ENCODE peak calls at places on chromosomes 7 and 10, in six cellular contexts. Z is mammary epithelial cell, N is fibroblast of lung, B is transverse colon, P is psoas muscle, V is upper lobe of left lung. H is an unnamed sample. For H3K4me1, the result is how much of the 10 kb centered on the place peaks cover.

GRCh38 chr7:117230276-117231046 is 92.4 kb downstream of the WNT2 start:
- DNase-seq in N (peak), V (no peak), Z (no peak), B (no peak), P (no peak), H (peak)

GRCh38 chr10:45354261-45354660 is 19.8 kb upstream of the ALOX5 start:
- DNase-seq in B (peak), V (no peak), P (no peak), N (no peak), Z (peak), H (no peak)

GRCh38 chr7:11911900-11912299 is 79.9 kb upstream of the THSD7A start:
- DNase-seq in B (no peak), Z (no peak), P (no peak), V (no peak), N (no peak), H (no peak)

GRCh38 chr7:149692557-149692982 is 80.8 kb downstream of the ZNF467 start:
- DNase-seq in P (no peak), N (no peak), B (no peak), V (peak), Z (no peak), H (no peak)

GRCh38 chr7:73830872-73831655 is at the start of gene CLDN4:
- DNase-seq in V (peak), B (peak), N (no peak), Z (no peak), P (no peak), H (no peak)

GRCh38 chr7:46744957-46745699 is 824.1 kb upstream of the IGFBP3 start:
- DNase-seq in Z (no peak), V (no peak), N (peak), B (no peak), P (no peak), H (no peak)

GRCh38 chr10:31069411-31069810 is 37.7 kb upstream of the ZNF438 start:
- DNase-seq in P (no peak), B (no peak), V (no peak), N (no peak), Z (no peak), H (no peak)

GRCh38 chr10:24762161-24762924 is 38.7 kb upstream of the ARHGAP21 start:
- DNase-seq in P (no peak), V (no peak), Z (no peak), N (peak), B (no peak), H (peak)

GRCh38 chr10:131812736-131813604 is 87.8 kb upstream of the PPP2R2D start:
- DNase-seq in V (peak), Z (no peak), N (no peak), P (no peak), B (no peak), H (no peak)

DNA sequence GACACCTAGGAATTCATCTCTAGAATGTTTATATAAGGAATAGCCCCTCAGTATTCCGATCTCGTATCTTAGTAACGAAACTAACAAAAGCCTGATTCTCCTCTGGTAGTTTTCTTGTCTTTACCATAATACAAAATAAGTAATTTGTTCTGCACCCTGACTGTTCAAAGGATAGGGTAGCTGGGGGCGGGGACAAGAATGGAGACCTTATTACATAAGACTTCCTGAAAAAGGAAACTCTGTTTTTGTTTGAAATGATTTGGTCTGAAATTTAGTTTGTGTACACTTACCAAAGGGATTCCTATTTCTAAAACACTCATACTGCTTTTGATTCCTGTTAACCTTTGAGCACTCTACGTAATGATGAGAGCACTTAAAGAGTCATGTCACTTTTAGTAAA is 17.2 kb downstream of the IKZF1 start:
- DNase-seq in P (no peak), V (no peak), N (no peak), B (no peak), Z (no peak), H (no peak)
- TF ChIP-seq CTCF in P (no peak), V (no peak), N (no peak), B (no peak), Z (no peak), H (no peak)

DNA sequence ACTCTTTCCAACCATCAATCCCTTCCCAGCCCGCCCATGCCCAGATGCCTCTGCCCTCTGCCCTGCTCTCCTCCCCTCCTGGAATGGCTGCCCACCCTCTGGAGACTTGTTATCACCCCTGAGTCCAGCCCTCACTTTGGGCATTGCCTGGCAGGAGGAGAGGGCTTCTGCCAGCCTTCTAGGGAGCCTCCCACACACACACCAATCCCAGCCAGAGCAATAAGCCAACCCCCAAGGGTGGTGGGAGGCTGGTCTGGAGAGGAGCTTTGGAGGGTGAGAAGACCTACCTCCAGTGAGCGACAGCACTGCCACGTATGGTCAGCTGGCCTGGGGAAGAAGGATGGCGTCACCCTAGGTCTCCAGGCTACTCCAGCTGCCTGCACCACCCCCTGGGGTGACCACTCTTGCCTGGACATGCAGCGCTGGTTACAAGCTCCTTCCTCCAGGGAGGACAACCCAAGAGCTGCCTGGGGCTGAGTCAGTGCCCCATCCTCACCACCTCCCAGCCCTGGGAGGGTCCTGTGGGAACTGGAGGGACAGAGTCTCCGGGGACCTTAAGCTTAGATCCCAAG is 8.4 kb downstream of the C10orf105 start:
- DNase-seq in B (no peak), V (no peak), Z (peak), N (no peak), P (no peak), H (no peak)
- H3K4me1 ChIP-seq in B (under half), V (under half), Z (under half), N (under half), P (under half), H (under half)

DNA sequence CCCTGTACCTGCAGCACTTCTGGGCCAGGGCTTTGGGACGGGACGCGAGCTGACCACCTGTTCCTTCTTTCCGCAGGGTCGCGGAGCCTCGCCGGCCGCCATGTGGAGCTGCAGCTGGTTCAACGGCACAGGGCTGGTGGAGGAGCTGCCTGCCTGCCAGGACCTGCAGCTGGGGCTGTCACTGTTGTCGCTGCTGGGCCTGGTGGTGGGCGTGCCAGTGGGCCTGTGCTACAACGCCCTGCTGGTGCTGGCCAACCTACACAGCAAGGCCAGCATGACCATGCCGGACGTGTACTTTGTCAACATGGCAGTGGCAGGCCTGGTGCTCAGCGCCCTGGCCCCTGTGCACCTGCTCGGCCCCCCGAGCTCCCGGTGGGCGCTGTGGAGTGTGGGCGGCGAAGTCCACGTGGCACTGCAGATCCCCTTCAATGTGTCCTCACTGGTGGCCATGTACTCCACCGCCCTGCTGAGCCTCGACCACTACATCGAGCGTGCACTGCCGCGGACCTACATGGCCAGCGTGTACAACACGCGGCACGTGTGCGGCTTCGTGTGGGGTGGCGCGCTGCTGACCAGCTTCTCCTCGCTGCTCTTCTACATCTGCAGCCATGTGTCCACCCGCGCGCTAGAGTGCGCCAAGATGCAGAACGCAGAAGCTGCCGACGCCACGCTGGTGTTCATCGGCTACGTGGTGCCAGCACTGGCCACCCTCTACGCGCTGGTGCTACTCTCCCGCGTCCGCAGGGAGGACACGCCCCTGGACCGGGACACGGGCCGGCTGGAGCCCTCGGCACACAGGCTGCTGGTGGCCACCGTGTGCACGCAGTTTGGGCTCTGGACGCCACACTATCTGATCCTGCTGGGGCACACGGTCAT is 13.3 kb downstream of the GPR146 start:
- DNase-seq in N (no peak), Z (no peak), B (no peak), P (peak), V (peak), H (no peak)
- TF ChIP-seq CTCF in N (no peak), Z (no peak), B (no peak), P (no peak), V (no peak), H (no peak)

GRCh38 chr7:17331891-17332501 is 33.5 kb downstream of the AHR start:
- DNase-seq in B (no peak), V (no peak), P (no peak), Z (no peak), N (no peak), H (no peak)
- H3K4me1 ChIP-seq in B (under half), V (under half), P (under half), Z (under half), N (under half), H (under half)

DNA sequence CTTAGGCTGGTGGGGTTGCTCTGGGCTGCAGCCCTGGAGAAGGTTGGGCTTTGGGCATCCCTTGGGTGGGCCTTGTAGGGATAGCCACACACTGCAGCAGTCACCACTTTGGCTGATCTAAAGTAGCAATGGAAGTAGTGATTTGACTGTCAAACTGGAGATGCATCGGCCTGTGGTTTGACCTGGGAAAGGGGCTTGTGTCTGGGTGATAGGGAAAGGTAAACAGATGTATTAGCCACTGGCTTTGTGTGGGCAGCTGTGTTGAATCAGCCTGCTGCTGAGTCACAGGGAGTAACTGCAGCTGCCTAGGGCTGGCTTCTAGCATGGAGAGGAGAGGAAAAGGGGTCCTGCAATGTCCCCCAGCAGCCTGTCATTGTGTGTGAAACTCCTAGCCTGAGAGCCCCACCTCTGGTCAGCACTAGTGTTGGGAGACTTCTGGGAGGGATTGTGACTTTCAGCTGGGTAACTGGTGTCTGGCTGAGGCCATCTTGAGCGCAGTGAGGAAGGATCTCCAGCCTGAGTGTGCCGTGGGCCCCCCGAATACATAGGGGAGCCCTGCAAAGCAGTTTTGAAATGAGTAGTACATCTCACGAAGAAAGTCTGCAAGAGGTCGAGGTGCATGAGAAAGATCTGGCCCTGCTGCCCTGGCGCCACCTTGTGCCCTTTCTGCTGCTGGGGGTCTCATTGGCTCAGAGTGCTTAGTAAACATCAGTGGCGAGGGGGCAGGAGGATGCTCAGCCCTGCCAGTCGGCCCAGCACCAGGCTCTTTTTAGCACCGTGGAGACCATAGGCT is 117.3 kb downstream of the FANK1 start:
- DNase-seq in Z (peak), B (no peak), V (peak), N (peak), P (no peak), H (no peak)
- TF ChIP-seq CTCF in Z (peak), B (no peak), V (no peak), N (no peak), P (no peak), H (peak)

DNA sequence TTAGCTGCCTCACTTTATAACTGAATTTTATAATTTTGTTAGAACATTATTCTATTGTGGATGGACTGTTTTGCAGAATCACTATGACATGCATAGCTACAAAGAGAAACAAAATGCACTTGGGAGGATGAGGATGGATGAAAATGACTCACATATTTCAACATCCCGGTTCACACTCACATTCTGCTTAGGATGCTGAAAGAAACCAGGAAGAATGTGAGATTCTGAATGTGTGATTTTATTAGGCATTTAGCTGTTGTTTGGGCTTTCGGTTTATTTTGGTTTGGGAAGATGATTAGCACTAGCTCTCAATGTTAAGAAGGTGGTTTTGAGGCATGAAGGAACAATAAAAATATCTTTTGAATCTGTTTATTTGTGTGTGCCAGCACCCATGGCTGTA is 235.5 kb downstream of the SEMA3E start:
- DNase-seq in P (no peak), V (no peak), B (no peak), Z (peak), N (peak), H (no peak)
- H3K4me1 ChIP-seq in P (under half), V (under half), B (under half), Z (under half), N (under half), H (under half)

H was measured in DND-41.